ENCODE peak calls at places on chromosomes 3 and 15, in six cellular contexts. G is IMR-90, Q is A549, U is endodermal cell, L is lower lobe of right lung, I is MM.1S. M is an unnamed sample.

GRCh38 chr3:88009066-88009465 is 49.7 kb downstream of the CGGBP1 start:
- DNase-seq in G (no peak), U (no peak), Q (no peak), L (no peak), I (no peak), M (no peak)

GRCh38 chr3:81864273-81864672 is 102.8 kb upstream of the GBE1 start:
- DNase-seq in U (peak; percentile 62), G (no peak), Q (no peak), L (no peak), I (no peak), M (no peak)

GRCh38 chr3:44954289-44954688 is 21.7 kb downstream of the ZDHHC3 start:
- DNase-seq in L (no peak), I (no peak), U (no peak), G (no peak), Q (no peak), M (no peak)

GRCh38 chr15:86076468-86076867 is 3.2 kb upstream of the AGBL1 start:
- DNase-seq in U (no peak), Q (no peak), I (no peak), G (no peak), L (no peak), M (no peak)

GRCh38 chr3:50604628-50605588 is 6.7 kb downstream of the CISH start:
- DNase-seq in U (no peak), G (no peak), Q (no peak), I (no peak), L (no peak), M (peak; percentile 86)

GRCh38 chr3:15933439-15934144 is 135.8 kb upstream of the ANKRD28 start:
- DNase-seq in L (no peak), G (peak; percentile 82), I (no peak), Q (no peak), U (no peak), M (no peak)

GRCh38 chr3:17111556-17111955 is 226.8 kb downstream of the PLCL2 start:
- DNase-seq in Q (no peak), L (no peak), I (no peak), U (no peak), G (peak; percentile 31), M (no peak)

GRCh38 chr3:168100777-168101492 is 5.2 kb upstream of the GOLIM4 start:
- DNase-seq in U (no peak), L (no peak), Q (no peak), G (peak; percentile 56), I (no peak), M (no peak)

GRCh38 chr15:51724673-51725072 is 12.8 kb downstream of the LYSMD2 start:
- DNase-seq in G (no peak), U (peak; percentile 55), Q (no peak), I (no peak), L (no peak), M (no peak)

GRCh38 chr3:136957751-136958288 is at the start of gene IL20RB:
- DNase-seq in G (peak; percentile 61), Q (no peak), I (no peak), U (peak; percentile 54), L (no peak), M (no peak)

GRCh38 chr3:6697285-6697684 is 163.6 kb upstream of the GRM7 start:
- DNase-seq in U (no peak), I (no peak), Q (no peak), L (no peak), G (no peak), M (no peak)

GRCh38 chr15:81523867-81524266 is 149.9 kb upstream of the TMC3 start:
- DNase-seq in G (no peak), U (no peak), I (no peak), Q (no peak), L (no peak), M (no peak)

GRCh38 chr3:46417841-46418611 is 11.0 kb downstream of the CCRL2 start:
- DNase-seq in Q (no peak), U (peak; percentile 74), G (no peak), I (no peak), L (no peak), M (no peak)

GRCh38 chr15:74624020-74624602 is 8.5 kb downstream of the CLK3 start:
- DNase-seq in U (no peak), G (no peak), Q (no peak), L (peak; percentile 54), I (no peak), M (peak; percentile 32)

GRCh38 chr3:106769045-106769444 is 608.2 kb upstream of the CCDC54 start:
- DNase-seq in U (no peak), G (no peak), Q (no peak), L (no peak), I (no peak), M (no peak)

GRCh38 chr15:70783610-70784021 is 20.3 kb upstream of the UACA start:
- DNase-seq in G (peak; percentile 81), I (no peak), U (no peak), L (no peak), Q (no peak), M (no peak)

GRCh38 chr15:80878867-80879250 is 99.7 kb downstream of the CEMIP start:
- DNase-seq in U (no peak), L (no peak), G (no peak), I (no peak), Q (no peak), M (no peak)

GRCh38 chr3:111885578-111885977 is 26.5 kb downstream of the PHLDB2 start:
- DNase-seq in Q (no peak), U (no peak), I (no peak), L (no peak), G (no peak), M (no peak)

GRCh38 chr3:128470134-128470915 is 3.6 kb upstream of the DNAJB8 start:
- DNase-seq in U (no peak), G (no peak), Q (no peak), L (no peak), I (no peak), M (no peak)

GRCh38 chr15:58038426-58039106 is 26.9 kb downstream of the ALDH1A2 start:
- DNase-seq in G (no peak), L (no peak), U (no peak), Q (no peak), I (no peak), M (no peak)

GRCh38 chr15:77187751-77188464 is 117.0 kb upstream of the TSPAN3 start:
- DNase-seq in I (peak; percentile 73), G (peak; percentile 47), U (no peak), Q (no peak), L (no peak), M (peak; percentile 55)

GRCh38 chr15:85947936-85948335 is 131.7 kb upstream of the AGBL1 start:
- DNase-seq in I (no peak), G (no peak), U (no peak), L (no peak), Q (no peak), M (no peak)

GRCh38 chr15:25186906-25187645 is 232.3 kb downstream of the SNRPN start:
- DNase-seq in L (peak; percentile 27), Q (no peak), G (no peak), U (no peak), I (no peak), M (peak; percentile 31)
- H3K9me3 ChIP-seq in L (no peaks in the 10 kb centered on the region), Q (no peaks in the 10 kb centered on the region), G (peaks cover 84% of the 10 kb centered on the region), U (no peaks in the 10 kb centered on the region), I (no peaks in the 10 kb centered on the region), M (no peaks in the 10 kb centered on the region)

DNA sequence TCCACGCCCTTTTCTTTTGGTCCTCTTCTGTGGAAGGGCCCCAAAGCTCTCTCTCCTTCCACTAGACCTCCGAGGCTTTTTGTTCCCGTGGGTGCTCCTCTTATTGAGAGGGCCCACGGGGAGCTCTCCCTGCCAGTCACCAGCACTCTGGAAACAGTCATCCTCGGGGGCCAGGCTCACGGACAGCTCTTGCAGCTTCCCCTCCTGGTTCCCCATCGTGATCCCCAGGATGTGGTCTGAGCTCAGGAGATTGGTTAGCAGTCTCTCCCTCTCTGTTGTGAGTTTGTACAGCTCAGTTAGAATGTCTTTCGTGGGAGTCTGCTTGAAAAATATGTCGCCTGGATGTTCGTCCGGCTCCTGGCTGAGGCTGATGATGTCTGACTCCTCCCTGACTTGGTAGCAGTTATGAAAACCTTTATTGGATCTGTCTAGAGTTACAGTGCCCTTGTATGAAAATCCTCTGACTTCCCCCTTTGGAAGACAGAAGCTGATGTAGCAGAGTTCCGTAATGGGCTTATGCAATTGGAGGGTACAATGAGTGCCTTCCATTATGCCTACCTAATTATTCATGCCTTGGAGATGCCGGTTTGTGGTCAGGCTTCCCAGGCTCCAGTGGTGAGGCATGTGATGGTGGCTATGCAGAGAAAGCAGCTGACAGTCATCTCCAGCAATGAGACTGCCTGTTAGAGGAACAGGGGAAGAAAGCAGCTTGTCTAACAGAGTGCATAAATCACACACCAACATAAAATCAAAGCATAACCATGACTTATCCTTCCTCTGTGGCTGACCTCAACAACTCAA is 39.9 kb downstream of the FMN1 start:
- DNase-seq in Q (no peak), U (no peak), L (peak; percentile 71), G (peak; percentile 55), I (no peak), M (peak; percentile 55)
- H3K4me3 ChIP-seq in Q (no peak overlapping the region), U (no peak overlapping the region), L (peak overlapping the region; percentile 37), G (no peak overlapping the region), I (no peak overlapping the region), M (no peak overlapping the region)

DNA sequence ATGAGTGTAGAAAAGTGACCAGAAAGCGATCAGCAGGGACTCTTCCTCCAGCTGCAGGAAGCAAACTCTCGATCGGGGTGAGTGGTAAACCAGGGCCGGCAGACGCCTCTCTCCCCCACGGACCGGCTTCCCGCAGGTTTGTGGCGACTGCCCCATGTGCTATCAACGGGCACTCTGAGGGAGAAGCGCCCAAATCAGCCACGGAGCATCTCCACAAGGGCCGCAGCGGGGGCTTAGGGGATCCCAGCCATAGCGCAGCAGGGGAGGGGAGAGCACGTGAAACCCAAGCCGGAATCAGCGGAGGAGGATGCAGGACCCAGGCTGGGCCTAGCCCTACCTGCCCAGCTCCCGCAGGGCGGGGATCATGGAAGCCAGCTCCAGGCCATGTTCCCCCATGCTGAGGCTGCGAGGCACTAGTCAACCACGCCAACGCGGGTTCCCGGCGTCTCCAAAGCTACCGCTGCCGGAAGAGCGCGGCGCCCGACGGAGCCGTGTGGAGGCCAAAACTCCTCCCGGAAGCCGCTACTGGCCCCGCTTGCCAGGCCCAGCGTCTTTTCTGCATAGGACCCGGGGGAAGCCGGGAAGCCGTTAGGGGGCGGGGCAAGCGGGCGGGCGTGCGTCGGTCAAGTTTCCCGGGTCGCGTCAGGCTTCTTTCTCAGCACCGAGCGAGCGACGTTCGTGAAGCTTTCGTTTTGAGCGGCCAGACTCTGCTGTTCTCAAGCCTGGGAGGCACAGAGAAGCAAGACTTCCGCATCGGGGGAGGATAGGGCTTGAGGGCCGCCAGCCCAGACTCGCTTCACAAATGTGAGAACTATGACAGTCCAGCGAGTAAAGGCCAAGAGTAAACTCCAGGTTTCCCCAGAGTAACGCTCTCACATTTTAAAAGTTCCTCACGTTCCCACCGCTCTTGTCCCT is at the start of gene ATR:
- DNase-seq in Q (peak; percentile 94), U (peak; percentile 99), L (peak; percentile 98), I (peak; percentile 98), G (peak; percentile 93), M (peak; percentile 98)
- H3K27ac ChIP-seq in Q (peak within 1 kb of the TSS; percentile 92), U (peak within 1 kb of the TSS; percentile 85), L (peak within 1 kb of the TSS; percentile 95), I (peak within 1 kb of the TSS; percentile 81), G (peak within 1 kb of the TSS; percentile 88), M (peak within 1 kb of the TSS; percentile 99)

GRCh38 chr3:8869613-8870012 is 93.7 kb downstream of the RAD18 start:
- DNase-seq in I (no peak), U (no peak), L (no peak), G (peak; percentile 99), Q (peak; percentile 83), M (no peak)

GRCh38 chr3:8873740-8874139 is 89.5 kb downstream of the RAD18 start:
- DNase-seq in U (no peak), L (no peak), G (peak; percentile 43), Q (no peak), I (no peak), M (no peak)

GRCh38 chr3:8870134-8870533 is 93.1 kb downstream of the RAD18 start:
- DNase-seq in U (no peak), Q (no peak), L (no peak), G (no peak), I (no peak), M (no peak)

GRCh38 chr3:8871306-8871705 is 92.0 kb downstream of the RAD18 start:
- DNase-seq in I (no peak), G (no peak), L (no peak), U (peak; percentile 58), Q (no peak), M (no peak)

GRCh38 chr3:8872291-8872690 is 91.0 kb downstream of the RAD18 start:
- DNase-seq in Q (no peak), U (no peak), I (no peak), L (no peak), G (no peak), M (no peak)
- H3K9me3 ChIP-seq in Q (no peaks in the 10 kb centered on the region), U (no peaks in the 10 kb centered on the region), I (no peaks in the 10 kb centered on the region), L (no peaks in the 10 kb centered on the region), G (no peaks in the 10 kb centered on the region), M (no peaks in the 10 kb centered on the region)